ENCODE peak calls at places on chromosomes 12 and 14, in five cellular contexts. V is mammary epithelial cell, X is heart left ventricle, K is GM23338, I is cardiac muscle cell. F is an unnamed sample.

GRCh38 chr12:90013409-90013808 is 304.8 kb upstream of the ATP2B1 start:
- DNase-seq in V (no peak), X (no peak), K (peak; percentile 34), I (peak; percentile 27), F (peak; percentile 17)

GRCh38 chr14:100027771-100028490 is 37.3 kb upstream of the EVL start:
- DNase-seq in V (no peak), X (no peak), K (no peak), I (no peak), F (no peak)

GRCh38 chr12:122947352-122947792 is 18.9 kb downstream of the ABCB9 start:
- DNase-seq in V (no peak), X (peak; percentile 57), K (no peak), I (no peak), F (no peak)

GRCh38 chr14:103861413-103862392 is 14.3 kb upstream of the PPP1R13B start:
- DNase-seq in V (no peak), X (no peak), K (no peak), I (no peak), F (no peak)

GRCh38 chr14:93369393-93370266 is 22.6 kb downstream of the COX8C start:
- DNase-seq in V (peak; percentile 11), X (no peak), K (peak; percentile 8), I (no peak), F (no peak)

GRCh38 chr14:64447890-64448667 is 17.2 kb upstream of the AKAP5 start:
- DNase-seq in V (no peak), X (no peak), K (no peak), I (no peak), F (no peak)

GRCh38 chr14:22847661-22848341 is 11.4 kb downstream of the MMP14 start:
- DNase-seq in V (peak; percentile 71), X (no peak), K (peak; percentile 52), I (peak; percentile 75), F (no peak)

GRCh38 chr12:70448371-70448770 is 82.3 kb downstream of the KCNMB4 start:
- DNase-seq in V (no peak), X (peak; percentile 8), K (no peak), I (peak; percentile 57), F (no peak)

GRCh38 chr14:104510794-104511611 is 68.6 kb upstream of the C14orf180 start:
- DNase-seq in V (peak; percentile 2), X (peak; percentile 57), K (no peak), I (no peak), F (no peak)

GRCh38 chr14:55689971-55690871 is 110.2 kb downstream of the KTN1 start:
- DNase-seq in V (no peak), X (no peak), K (peak; percentile 23), I (no peak), F (peak; percentile 12)

GRCh38 chr12:2836004-2836403 is 1.2 kb upstream of the NRIP2 start:
- DNase-seq in V (no peak), X (no peak), K (no peak), I (no peak), F (no peak)

GRCh38 chr12:2836576-2836975 is 1.7 kb upstream of the NRIP2 start:
- DNase-seq in V (no peak), X (no peak), K (no peak), I (no peak), F (no peak)

GRCh38 chr12:2833810-2834209 is 1.0 kb downstream of the NRIP2 start:
- DNase-seq in V (no peak), X (peak; percentile 32), K (no peak), I (peak; percentile 53), F (no peak)

GRCh38 chr12:2833327-2833726 is 1.5 kb downstream of the NRIP2 start:
- DNase-seq in V (peak; percentile 16), X (no peak), K (no peak), I (no peak), F (no peak)

DNA sequence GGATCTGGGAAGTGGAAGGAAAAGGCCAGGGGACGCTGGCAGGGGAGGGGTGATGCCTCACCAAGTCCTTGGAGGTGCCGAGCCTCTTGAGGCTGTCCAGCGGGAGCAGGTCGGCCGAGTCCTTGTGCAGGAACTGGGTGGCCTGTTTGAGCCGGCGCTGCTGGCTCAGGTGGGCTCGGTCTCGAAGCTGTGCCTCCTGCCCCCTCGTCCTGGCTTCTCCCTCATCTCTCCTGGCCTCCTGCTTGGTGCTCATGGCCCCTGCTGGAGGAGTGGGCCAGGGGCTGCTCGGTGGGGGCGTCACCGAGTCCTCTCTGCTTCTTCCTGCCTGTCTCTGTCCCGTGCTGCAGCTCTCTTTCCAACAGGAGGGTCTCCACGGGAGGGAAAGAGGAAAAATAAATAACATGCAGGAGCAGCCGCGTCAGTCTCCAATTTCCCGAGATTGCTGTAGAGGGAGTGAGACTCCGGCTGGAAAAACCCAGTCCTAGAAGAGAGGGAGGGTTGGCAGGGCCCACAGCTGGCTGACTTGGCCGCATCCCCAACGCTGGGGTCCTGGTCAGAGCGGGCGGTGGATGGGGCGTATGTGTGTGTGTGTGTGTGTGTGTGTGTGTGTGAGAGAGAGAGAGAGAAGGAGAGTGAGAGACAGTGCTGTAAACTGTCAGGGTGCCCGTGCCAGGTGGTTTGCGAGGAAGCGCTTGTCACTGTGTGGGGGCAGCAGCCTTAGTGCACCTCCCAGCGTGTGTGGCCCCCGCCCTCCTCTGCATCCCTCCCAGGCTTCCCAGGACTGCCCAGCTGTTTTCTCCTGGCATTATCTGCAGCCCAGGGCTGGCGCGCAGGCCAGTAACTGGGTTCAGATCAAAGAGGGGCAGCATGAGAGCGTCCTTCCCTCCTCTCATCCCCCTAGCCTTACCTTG is at the start of gene NRIP2:
- DNase-seq in V (no peak), X (peak; percentile 44), K (peak; percentile 63), I (peak; percentile 82), F (no peak)
- TF ChIP-seq CTCF in V (no peak), X (no peak), K (no peak), I (peak; percentile 15), F (no peak)

DNA sequence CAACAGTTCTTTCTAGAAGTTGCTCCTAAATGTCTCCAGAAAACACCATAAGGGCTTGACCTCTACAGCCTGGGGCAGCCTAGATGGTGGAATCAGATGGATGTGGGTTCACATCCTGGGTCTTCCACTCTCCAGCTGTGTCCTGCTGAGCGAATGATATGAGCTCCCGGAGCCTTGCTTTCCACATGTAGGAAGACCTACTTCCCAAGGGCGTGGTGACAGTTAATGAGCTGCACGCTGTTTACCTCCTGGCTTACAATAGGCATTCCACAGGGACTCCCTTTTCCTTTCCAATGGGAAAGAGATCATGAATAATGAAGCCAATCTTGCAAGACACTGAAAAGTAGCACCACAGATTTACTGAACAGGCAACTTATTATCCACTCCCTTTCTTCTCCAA is 46.1 kb downstream of the TMTC1 start:
- DNase-seq in V (no peak), X (no peak), K (no peak), I (no peak), F (no peak)
- H3K36me3 ChIP-seq in V (peaks cover 4% of the 10 kb centered on the region), X (peaks cover 3% of the 10 kb centered on the region), K (no peaks in the 10 kb centered on the region), I (no peaks in the 10 kb centered on the region), F (no peaks in the 10 kb centered on the region)

DNA sequence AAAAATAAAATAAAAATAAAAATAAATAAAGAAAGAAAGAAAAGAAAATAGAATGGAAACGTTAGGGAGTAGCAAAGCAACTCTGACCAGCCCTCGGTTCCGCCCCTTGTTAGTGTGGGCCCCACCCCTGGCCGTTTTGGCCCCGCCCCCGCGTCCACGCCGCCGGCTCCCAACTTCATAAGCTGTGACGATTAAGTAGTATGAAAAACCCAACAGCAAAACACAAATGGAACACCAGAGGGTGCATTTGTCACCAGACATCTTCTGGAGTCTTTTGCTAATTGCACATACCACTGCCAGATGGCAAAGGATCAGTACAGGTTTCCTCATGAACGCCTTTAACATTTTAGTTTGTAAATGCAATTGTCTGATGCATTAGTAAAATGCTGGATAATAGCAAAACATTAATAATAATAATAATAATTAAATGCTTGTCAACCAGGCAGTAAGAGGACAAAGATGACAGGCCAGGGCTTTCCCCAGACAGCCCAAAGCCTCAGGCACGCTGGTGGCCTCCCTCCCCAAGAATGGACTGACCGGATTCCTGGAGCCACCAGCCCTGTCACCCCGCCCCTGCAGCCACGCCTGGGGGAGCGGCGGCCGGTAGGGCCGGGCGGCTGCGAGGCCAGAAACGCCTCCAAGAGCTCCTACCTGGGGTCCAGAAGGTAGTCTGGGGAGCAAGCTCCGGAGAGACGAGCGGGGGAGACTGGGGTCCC is 23.6 kb downstream of the HSP90AA1 start:
- DNase-seq in V (peak; percentile 84), X (peak; percentile 83), K (peak; percentile 73), I (peak; percentile 94), F (peak; percentile 53)
- TF ChIP-seq CTCF in V (peak; percentile 43), X (peak; percentile 57), K (peak; percentile 13), I (peak; percentile 56), F (no peak)

DNA sequence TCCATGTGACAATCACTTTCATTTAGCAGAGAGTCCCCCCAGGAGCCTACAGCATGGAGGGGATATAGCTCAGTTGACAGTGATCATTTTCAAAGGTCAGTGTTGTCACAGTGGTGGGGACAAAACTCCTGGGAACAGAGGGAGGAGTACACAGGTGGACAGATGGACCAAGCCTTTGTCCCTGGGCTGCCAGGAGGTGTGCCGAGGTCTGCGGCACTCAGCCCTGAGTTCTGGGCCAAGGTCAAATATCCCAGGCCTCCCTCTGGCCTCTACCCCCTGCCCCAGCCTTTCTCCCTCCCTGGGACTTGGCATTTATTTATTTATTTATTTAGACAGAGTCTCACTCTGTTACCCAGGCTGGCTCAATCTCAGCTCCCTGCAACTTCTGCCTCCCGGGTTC is 24.8 kb downstream of the CALM1 start:
- DNase-seq in V (no peak), X (no peak), K (no peak), I (no peak), F (no peak)
- H3K36me3 ChIP-seq in V (no peaks in the 10 kb centered on the region), X (no peaks in the 10 kb centered on the region), K (no peaks in the 10 kb centered on the region), I (no peaks in the 10 kb centered on the region), F (no peaks in the 10 kb centered on the region)

DNA sequence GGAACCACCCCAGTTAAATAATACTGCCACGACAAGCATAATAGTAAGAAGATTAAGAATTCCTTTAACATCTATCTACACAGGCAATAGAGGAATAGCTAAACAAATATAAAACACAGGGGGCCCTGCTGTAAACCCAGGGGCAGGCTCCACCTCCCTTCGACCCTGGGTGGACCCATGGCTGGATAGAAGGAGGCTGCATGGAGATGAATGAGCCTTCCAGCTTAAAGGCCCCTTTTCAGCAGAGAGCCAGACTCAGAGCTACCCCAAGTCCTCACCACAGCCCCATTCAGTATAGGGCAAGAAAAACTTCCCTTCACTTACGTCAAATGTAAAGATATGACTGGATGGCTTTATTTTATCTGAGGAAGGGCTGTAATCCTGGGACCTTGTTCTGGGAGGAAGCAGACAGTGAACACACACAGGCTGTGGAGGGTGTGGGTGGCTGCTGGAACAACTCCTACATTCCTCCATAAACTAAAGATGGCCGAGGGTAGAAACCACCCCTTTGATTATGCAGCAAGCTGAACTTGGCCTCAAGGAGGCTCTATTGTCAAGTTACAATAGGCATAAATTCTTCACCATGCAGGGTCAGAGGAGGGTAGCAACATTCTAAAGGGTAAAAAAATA is 30.5 kb downstream of the NUAK1 start:
- DNase-seq in V (no peak), X (peak; percentile 51), K (peak; percentile 91), I (peak; percentile 91), F (no peak)
- TF ChIP-seq CTCF in V (no peak), X (no peak), K (no peak), I (peak; percentile 30), F (peak; percentile 43)

DNA sequence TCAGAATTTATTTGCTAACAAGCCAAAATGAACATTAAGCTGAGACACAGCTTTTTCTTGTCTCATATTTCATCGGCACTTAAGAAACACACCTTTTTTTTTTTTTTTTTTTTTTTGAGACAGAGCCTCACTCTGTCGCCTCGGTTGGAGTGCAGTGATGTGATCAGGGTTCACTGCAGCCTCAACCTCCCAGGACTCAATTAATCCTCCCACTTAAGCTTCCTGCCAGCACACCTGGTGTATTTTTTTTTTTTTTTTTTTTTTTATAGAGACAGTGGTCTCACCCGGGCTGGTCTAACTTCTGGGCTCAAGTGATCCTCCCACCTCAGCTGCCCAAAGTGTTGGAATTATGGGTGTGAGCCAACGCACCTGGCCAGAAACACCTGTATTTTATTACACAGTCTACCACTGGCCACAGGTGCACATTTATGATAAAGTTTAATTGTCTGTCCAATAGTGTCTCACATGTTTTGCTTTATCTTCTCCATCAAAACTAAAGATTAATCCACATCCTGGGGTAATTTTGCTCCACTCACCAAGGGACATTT is 62.7 kb downstream of the C2CD5 start:
- DNase-seq in V (no peak), X (no peak), K (no peak), I (no peak), F (no peak)
- H3K36me3 ChIP-seq in V (peaks cover 2% of the 10 kb centered on the region), X (peaks cover 73% of the 10 kb centered on the region), K (peaks cover 12% of the 10 kb centered on the region), I (peaks cover 11% of the 10 kb centered on the region), F (peaks cover 4% of the 10 kb centered on the region)